ENCODE peak calls at places on chromosome 9, in six cellular contexts. One of them, this sample, is unnamed.

GRCh38 chr9:28289732-28290131 is 716.5 kb upstream of the C9orf72 start:
- DNase-seq in CD4-positive, alpha-beta T cell: no peak
- DNase-seq in Panc1: no peak
- DNase-seq in CD8-positive, alpha-beta T cell: no peak
- DNase-seq in tibial nerve: no peak
- DNase-seq in AG04449: no peak
- DNase-seq in this sample: no peak

GRCh38 chr9:75932026-75932425 is 41.6 kb downstream of the PCSK5 start:
- DNase-seq in CD4-positive, alpha-beta T cell: no peak
- DNase-seq in Panc1: no peak
- DNase-seq in CD8-positive, alpha-beta T cell: no peak
- DNase-seq in tibial nerve: no peak
- DNase-seq in AG04449: no peak
- DNase-seq in this sample: no peak

GRCh38 chr9:15244001-15244441 is 63.0 kb downstream of the TTC39B start:
- DNase-seq in CD4-positive, alpha-beta T cell: no peak
- DNase-seq in Panc1: no peak
- DNase-seq in CD8-positive, alpha-beta T cell: no peak
- DNase-seq in tibial nerve: no peak
- DNase-seq in AG04449: no peak
- DNase-seq in this sample: peak

GRCh38 chr9:127835930-127836586 is 18.4 kb downstream of the ENG start:
- DNase-seq in CD4-positive, alpha-beta T cell: no peak
- DNase-seq in Panc1: no peak
- DNase-seq in CD8-positive, alpha-beta T cell: no peak
- DNase-seq in tibial nerve: no peak
- DNase-seq in AG04449: no peak
- DNase-seq in this sample: peak

GRCh38 chr9:129476821-129477611 is 143.9 kb downstream of the C9orf50 start:
- DNase-seq in CD4-positive, alpha-beta T cell: no peak
- DNase-seq in Panc1: no peak
- DNase-seq in CD8-positive, alpha-beta T cell: no peak
- DNase-seq in tibial nerve: no peak
- DNase-seq in AG04449: no peak
- DNase-seq in this sample: no peak

GRCh38 chr9:90998573-90998972 is 197.0 kb downstream of the SYK start:
- DNase-seq in CD4-positive, alpha-beta T cell: no peak
- DNase-seq in Panc1: no peak
- DNase-seq in CD8-positive, alpha-beta T cell: no peak
- DNase-seq in tibial nerve: no peak
- DNase-seq in AG04449: no peak
- DNase-seq in this sample: no peak

GRCh38 chr9:115058684-115059315 is 59.2 kb downstream of the TNC start:
- DNase-seq in CD4-positive, alpha-beta T cell: no peak
- DNase-seq in Panc1: no peak
- DNase-seq in CD8-positive, alpha-beta T cell: no peak
- DNase-seq in tibial nerve: no peak
- DNase-seq in AG04449: peak
- DNase-seq in this sample: peak

GRCh38 chr9:21119093-21119770 is 22.4 kb downstream of the IFNW1 start:
- DNase-seq in CD4-positive, alpha-beta T cell: no peak
- DNase-seq in Panc1: no peak
- DNase-seq in CD8-positive, alpha-beta T cell: no peak
- DNase-seq in tibial nerve: no peak
- DNase-seq in AG04449: no peak
- DNase-seq in this sample: no peak

GRCh38 chr9:3285365-3286161 is 240.2 kb downstream of the RFX3 start:
- DNase-seq in CD4-positive, alpha-beta T cell: no peak
- DNase-seq in Panc1: no peak
- DNase-seq in CD8-positive, alpha-beta T cell: no peak
- DNase-seq in tibial nerve: no peak
- DNase-seq in AG04449: peak
- DNase-seq in this sample: no peak

GRCh38 chr9:3337515-3337914 is 188.3 kb downstream of the RFX3 start:
- DNase-seq in CD4-positive, alpha-beta T cell: no peak
- DNase-seq in Panc1: no peak
- DNase-seq in CD8-positive, alpha-beta T cell: no peak
- DNase-seq in tibial nerve: no peak
- DNase-seq in AG04449: no peak
- DNase-seq in this sample: peak

GRCh38 chr9:97773091-97773490 is 76.0 kb upstream of the XPA start:
- DNase-seq in CD4-positive, alpha-beta T cell: no peak
- DNase-seq in Panc1: no peak
- DNase-seq in CD8-positive, alpha-beta T cell: no peak
- DNase-seq in tibial nerve: no peak
- DNase-seq in AG04449: no peak
- DNase-seq in this sample: no peak

GRCh38 chr9:88738708-88739107 is 203.7 kb downstream of the NXNL2 start:
- DNase-seq in CD4-positive, alpha-beta T cell: no peak
- DNase-seq in Panc1: no peak
- DNase-seq in CD8-positive, alpha-beta T cell: no peak
- DNase-seq in tibial nerve: no peak
- DNase-seq in AG04449: peak
- DNase-seq in this sample: peak

GRCh38 chr9:127524373-127524772 is 73.1 kb downstream of the LRSAM1 start:
- DNase-seq in CD4-positive, alpha-beta T cell: no peak
- DNase-seq in Panc1: no peak
- DNase-seq in CD8-positive, alpha-beta T cell: peak
- DNase-seq in tibial nerve: no peak
- DNase-seq in AG04449: no peak
- DNase-seq in this sample: no peak

GRCh38 chr9:90343360-90343759 is 299.3 kb downstream of the DIRAS2 start:
- DNase-seq in CD4-positive, alpha-beta T cell: no peak
- DNase-seq in Panc1: no peak
- DNase-seq in CD8-positive, alpha-beta T cell: no peak
- DNase-seq in tibial nerve: no peak
- DNase-seq in AG04449: no peak
- DNase-seq in this sample: no peak

GRCh38 chr9:77424993-77425392 is 223.1 kb downstream of the GNA14 start:
- DNase-seq in CD4-positive, alpha-beta T cell: no peak
- DNase-seq in Panc1: no peak
- DNase-seq in CD8-positive, alpha-beta T cell: no peak
- DNase-seq in tibial nerve: no peak
- DNase-seq in AG04449: no peak
- DNase-seq in this sample: no peak

GRCh38 chr9:73067074-73067473 is 84.6 kb upstream of the ANXA1 start:
- DNase-seq in CD4-positive, alpha-beta T cell: no peak
- DNase-seq in Panc1: no peak
- DNase-seq in CD8-positive, alpha-beta T cell: no peak
- DNase-seq in tibial nerve: no peak
- DNase-seq in AG04449: no peak
- DNase-seq in this sample: no peak

GRCh38 chr9:19408693-19409405 is at the start of gene ACER2:
- DNase-seq in CD4-positive, alpha-beta T cell: peak
- DNase-seq in Panc1: peak
- DNase-seq in CD8-positive, alpha-beta T cell: peak
- DNase-seq in tibial nerve: peak
- DNase-seq in AG04449: no peak
- DNase-seq in this sample: peak
- TF ChIP-seq CTCF in CD4-positive, alpha-beta T cell: no peak
- TF ChIP-seq CTCF in Panc1: no peak
- TF ChIP-seq CTCF in CD8-positive, alpha-beta T cell: no peak
- TF ChIP-seq CTCF in tibial nerve: peak
- TF ChIP-seq CTCF in AG04449: peak
- TF ChIP-seq CTCF in this sample: peak

GRCh38 chr9:121698627-121699270 is 47.3 kb downstream of the DAB2IP start:
- DNase-seq in CD4-positive, alpha-beta T cell: no peak
- DNase-seq in Panc1: no peak
- DNase-seq in CD8-positive, alpha-beta T cell: peak
- DNase-seq in tibial nerve: no peak
- DNase-seq in AG04449: no peak
- DNase-seq in this sample: no peak
- TF ChIP-seq CTCF in CD4-positive, alpha-beta T cell: no peak
- TF ChIP-seq CTCF in Panc1: no peak
- TF ChIP-seq CTCF in CD8-positive, alpha-beta T cell: no peak
- TF ChIP-seq CTCF in tibial nerve: no peak
- TF ChIP-seq CTCF in AG04449: no peak
- TF ChIP-seq CTCF in this sample: no peak

GRCh38 chr9:95937131-95937530 is 61.6 kb downstream of the ERCC6L2 start:
- DNase-seq in CD4-positive, alpha-beta T cell: no peak
- DNase-seq in Panc1: no peak
- DNase-seq in CD8-positive, alpha-beta T cell: no peak
- DNase-seq in tibial nerve: no peak
- DNase-seq in AG04449: no peak
- DNase-seq in this sample: no peak
- TF ChIP-seq CTCF in CD4-positive, alpha-beta T cell: no peak
- TF ChIP-seq CTCF in Panc1: no peak
- TF ChIP-seq CTCF in CD8-positive, alpha-beta T cell: no peak
- TF ChIP-seq CTCF in tibial nerve: no peak
- TF ChIP-seq CTCF in AG04449: no peak
- TF ChIP-seq CTCF in this sample: no peak

DNA sequence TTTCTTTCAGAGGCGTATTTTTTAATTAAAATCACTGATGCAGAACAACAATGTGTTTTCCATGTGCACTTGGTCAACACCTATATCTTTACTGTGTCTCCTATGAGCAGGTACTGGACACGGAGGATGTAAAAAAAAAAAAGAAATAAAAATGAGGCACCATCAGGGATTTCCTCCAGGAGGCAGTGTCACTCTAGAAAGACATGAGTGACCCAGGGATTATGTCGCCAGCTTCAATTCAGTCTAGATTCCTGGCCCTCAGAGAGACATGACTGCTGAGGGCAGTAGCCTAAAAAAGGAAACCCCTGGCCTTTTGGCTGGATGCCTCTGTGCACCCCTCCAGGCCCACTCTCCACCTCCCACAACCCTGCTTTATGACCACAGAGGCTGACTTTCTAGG is 18.3 kb upstream of the IL33 start:
- DNase-seq in CD4-positive, alpha-beta T cell: no peak
- DNase-seq in Panc1: no peak
- DNase-seq in CD8-positive, alpha-beta T cell: no peak
- DNase-seq in tibial nerve: no peak
- DNase-seq in AG04449: no peak
- DNase-seq in this sample: no peak
- TF ChIP-seq CTCF in CD4-positive, alpha-beta T cell: no peak
- TF ChIP-seq CTCF in Panc1: no peak
- TF ChIP-seq CTCF in CD8-positive, alpha-beta T cell: no peak
- TF ChIP-seq CTCF in tibial nerve: peak
- TF ChIP-seq CTCF in AG04449: no peak
- TF ChIP-seq CTCF in this sample: peak

GRCh38 chr9:113507256-113507655 is 43.7 kb downstream of the RGS3 start:
- DNase-seq in CD4-positive, alpha-beta T cell: no peak
- DNase-seq in Panc1: no peak
- DNase-seq in CD8-positive, alpha-beta T cell: no peak
- DNase-seq in tibial nerve: no peak
- DNase-seq in AG04449: no peak
- DNase-seq in this sample: no peak

GRCh38 chr9:113509463-113509862 is 45.9 kb downstream of the RGS3 start:
- DNase-seq in CD4-positive, alpha-beta T cell: no peak
- DNase-seq in Panc1: no peak
- DNase-seq in CD8-positive, alpha-beta T cell: no peak
- DNase-seq in tibial nerve: no peak
- DNase-seq in AG04449: peak
- DNase-seq in this sample: peak

GRCh38 chr9:113511047-113511521 is 47.6 kb downstream of the RGS3 start:
- DNase-seq in CD4-positive, alpha-beta T cell: no peak
- DNase-seq in Panc1: no peak
- DNase-seq in CD8-positive, alpha-beta T cell: no peak
- DNase-seq in tibial nerve: no peak
- DNase-seq in AG04449: no peak
- DNase-seq in this sample: no peak

GRCh38 chr9:113505963-113506624 is 42.6 kb downstream of the RGS3 start:
- DNase-seq in CD4-positive, alpha-beta T cell: no peak
- DNase-seq in Panc1: no peak
- DNase-seq in CD8-positive, alpha-beta T cell: no peak
- DNase-seq in tibial nerve: no peak
- DNase-seq in AG04449: no peak
- DNase-seq in this sample: no peak

DNA sequence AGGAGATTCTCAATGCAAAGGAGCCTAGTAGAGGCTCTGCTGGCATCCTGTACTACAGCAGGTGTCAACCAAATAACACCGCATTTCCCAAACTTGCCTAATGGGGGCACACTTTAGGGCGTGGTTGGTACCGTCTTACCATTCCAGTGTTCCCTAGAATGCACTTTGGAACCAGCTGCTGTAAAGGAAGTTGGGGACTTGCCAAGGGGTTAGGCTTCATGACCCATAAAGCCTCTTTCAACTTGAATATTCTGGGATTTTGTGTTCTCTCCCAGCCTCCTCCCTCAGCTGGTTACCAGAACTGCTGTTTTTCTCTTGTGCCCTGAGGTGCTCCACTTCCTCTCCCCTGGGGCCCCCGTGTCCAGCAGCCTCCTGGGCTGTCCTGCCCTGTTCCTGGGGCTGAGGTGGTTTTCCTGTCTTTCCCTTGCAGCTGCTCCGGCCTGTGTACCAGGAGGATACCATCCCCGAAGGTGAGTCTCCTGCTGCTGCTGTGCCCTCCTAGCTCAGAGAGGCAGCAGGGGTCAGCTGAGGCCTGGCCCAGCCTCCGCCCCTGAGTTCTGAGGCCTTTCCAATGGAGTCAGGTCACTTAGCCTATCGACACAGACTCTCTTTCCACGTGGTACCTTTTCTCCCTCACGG is 44.7 kb downstream of the RGS3 start:
- DNase-seq in CD4-positive, alpha-beta T cell: no peak
- DNase-seq in Panc1: no peak
- DNase-seq in CD8-positive, alpha-beta T cell: no peak
- DNase-seq in tibial nerve: peak
- DNase-seq in AG04449: no peak
- DNase-seq in this sample: peak
- TF ChIP-seq CTCF in CD4-positive, alpha-beta T cell: no peak
- TF ChIP-seq CTCF in Panc1: no peak
- TF ChIP-seq CTCF in CD8-positive, alpha-beta T cell: no peak
- TF ChIP-seq CTCF in tibial nerve: no peak
- TF ChIP-seq CTCF in AG04449: no peak
- TF ChIP-seq CTCF in this sample: peak

DNA sequence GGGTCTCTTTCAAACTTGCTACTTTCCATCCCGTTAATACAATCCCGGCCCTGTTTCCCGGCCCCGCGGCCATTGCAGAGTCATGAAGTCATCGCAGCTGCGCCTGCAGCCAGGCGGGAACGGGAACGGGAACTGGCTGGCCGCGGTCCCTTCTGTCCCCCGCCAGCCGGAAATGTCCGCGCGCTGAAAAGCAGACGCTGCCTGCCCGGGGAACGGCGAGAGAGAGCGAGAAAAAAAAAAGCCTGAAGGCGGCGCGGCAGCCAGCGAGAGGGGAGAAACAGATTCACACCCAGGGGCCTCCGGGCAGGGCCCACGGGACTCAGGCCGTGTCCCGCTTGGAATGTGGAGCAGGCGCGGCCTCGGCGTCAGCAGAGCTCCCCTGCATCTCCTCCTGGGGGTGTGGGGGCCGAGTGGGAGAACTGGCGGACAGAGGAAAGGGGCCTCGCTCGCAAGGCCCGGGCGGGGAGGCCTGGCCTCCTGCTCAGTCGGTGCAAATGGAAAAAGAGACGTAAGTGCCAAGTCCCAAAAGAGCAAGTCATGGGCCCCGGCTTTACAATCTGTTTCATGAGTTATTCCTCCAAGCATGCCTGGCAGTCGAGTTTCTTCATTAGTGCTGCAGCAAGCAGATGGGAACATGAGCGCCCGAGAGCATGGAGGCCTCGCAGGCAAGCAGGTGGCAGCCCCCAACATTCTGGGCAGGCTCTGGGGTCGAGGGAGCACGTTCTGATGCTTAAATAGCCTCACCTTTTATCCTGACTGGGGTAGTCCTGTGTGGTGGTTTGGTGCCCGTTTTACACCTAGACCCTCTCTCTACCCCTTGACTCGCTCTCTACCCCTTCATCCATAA is 201.3 kb upstream of the GAS1 start:
- DNase-seq in CD4-positive, alpha-beta T cell: no peak
- DNase-seq in Panc1: no peak
- DNase-seq in CD8-positive, alpha-beta T cell: no peak
- DNase-seq in tibial nerve: peak
- DNase-seq in AG04449: no peak
- DNase-seq in this sample: no peak
- TF ChIP-seq CTCF in CD4-positive, alpha-beta T cell: no peak
- TF ChIP-seq CTCF in Panc1: no peak
- TF ChIP-seq CTCF in CD8-positive, alpha-beta T cell: no peak
- TF ChIP-seq CTCF in tibial nerve: peak
- TF ChIP-seq CTCF in AG04449: no peak
- TF ChIP-seq CTCF in this sample: peak

GRCh38 chr9:133783331-133783731 is 45.2 kb upstream of the SARDH start:
- DNase-seq in CD4-positive, alpha-beta T cell: no peak
- DNase-seq in Panc1: no peak
- DNase-seq in CD8-positive, alpha-beta T cell: no peak
- DNase-seq in tibial nerve: no peak
- DNase-seq in AG04449: no peak
- DNase-seq in this sample: no peak
- TF ChIP-seq CTCF in CD4-positive, alpha-beta T cell: no peak
- TF ChIP-seq CTCF in Panc1: no peak
- TF ChIP-seq CTCF in CD8-positive, alpha-beta T cell: no peak
- TF ChIP-seq CTCF in tibial nerve: no peak
- TF ChIP-seq CTCF in AG04449: no peak
- TF ChIP-seq CTCF in this sample: no peak

This sample was measured in AG09319.